ENCODE peak calls at places on chromosomes 7 and 10, in seven cellular contexts. One of them, this sample, is unnamed.

GRCh38 chr10:100827819-100828743 is 82.7 kb downstream of the PAX2 start:
- DNase-seq in left cardiac atrium: peak
- DNase-seq in ELR: peak
- DNase-seq in NCI-H2227 treated with DMSO at 0.1 percent for 48 hours: no peak
- DNase-seq in Panc1: no peak
- DNase-seq in stimulated activated CD4-positive, alpha-beta T cell treated with anti-CD3 and anti-CD28 coated beads, Interleukin-15, amount 100 ng/mL, for 48 hours: peak
- DNase-seq in smooth muscle cell of the brain vasculature: no peak
- DNase-seq in this sample: no peak

GRCh38 chr7:57071-57470 is 135.3 kb upstream of the FAM20C start:
- DNase-seq in left cardiac atrium: peak
- DNase-seq in ELR: no peak
- DNase-seq in NCI-H2227 treated with DMSO at 0.1 percent for 48 hours: no peak
- DNase-seq in Panc1: no peak
- DNase-seq in stimulated activated CD4-positive, alpha-beta T cell treated with anti-CD3 and anti-CD28 coated beads, Interleukin-15, amount 100 ng/mL, for 48 hours: no peak
- DNase-seq in smooth muscle cell of the brain vasculature: no peak
- DNase-seq in this sample: no peak

GRCh38 chr7:113085781-113086390 is 741 bp downstream of the GPR85 start:
- DNase-seq in left cardiac atrium: no peak
- DNase-seq in ELR: peak
- DNase-seq in NCI-H2227 treated with DMSO at 0.1 percent for 48 hours: peak
- DNase-seq in Panc1: no peak
- DNase-seq in stimulated activated CD4-positive, alpha-beta T cell treated with anti-CD3 and anti-CD28 coated beads, Interleukin-15, amount 100 ng/mL, for 48 hours: no peak
- DNase-seq in smooth muscle cell of the brain vasculature: no peak
- DNase-seq in this sample: no peak

GRCh38 chr10:1094112-1095057 is 38.2 kb downstream of the WDR37 start:
- DNase-seq in left cardiac atrium: no peak
- DNase-seq in ELR: no peak
- DNase-seq in NCI-H2227 treated with DMSO at 0.1 percent for 48 hours: no peak
- DNase-seq in Panc1: no peak
- DNase-seq in stimulated activated CD4-positive, alpha-beta T cell treated with anti-CD3 and anti-CD28 coated beads, Interleukin-15, amount 100 ng/mL, for 48 hours: peak
- DNase-seq in smooth muscle cell of the brain vasculature: no peak
- DNase-seq in this sample: no peak

GRCh38 chr7:109611656-109612055 is 1042.0 kb downstream of the DNAJB9 start:
- DNase-seq in left cardiac atrium: no peak
- DNase-seq in ELR: no peak
- DNase-seq in NCI-H2227 treated with DMSO at 0.1 percent for 48 hours: no peak
- DNase-seq in Panc1: no peak
- DNase-seq in stimulated activated CD4-positive, alpha-beta T cell treated with anti-CD3 and anti-CD28 coated beads, Interleukin-15, amount 100 ng/mL, for 48 hours: no peak
- DNase-seq in smooth muscle cell of the brain vasculature: no peak
- DNase-seq in this sample: no peak

GRCh38 chr7:44988718-44989117 is 9.9 kb upstream of the MYO1G start:
- DNase-seq in left cardiac atrium: no peak
- DNase-seq in ELR: peak
- DNase-seq in NCI-H2227 treated with DMSO at 0.1 percent for 48 hours: no peak
- DNase-seq in Panc1: no peak
- DNase-seq in stimulated activated CD4-positive, alpha-beta T cell treated with anti-CD3 and anti-CD28 coated beads, Interleukin-15, amount 100 ng/mL, for 48 hours: no peak
- DNase-seq in smooth muscle cell of the brain vasculature: no peak
- DNase-seq in this sample: no peak

GRCh38 chr10:103333934-103334520 is 16.9 kb downstream of the PCGF6 start:
- DNase-seq in left cardiac atrium: no peak
- DNase-seq in ELR: peak
- DNase-seq in NCI-H2227 treated with DMSO at 0.1 percent for 48 hours: peak
- DNase-seq in Panc1: no peak
- DNase-seq in stimulated activated CD4-positive, alpha-beta T cell treated with anti-CD3 and anti-CD28 coated beads, Interleukin-15, amount 100 ng/mL, for 48 hours: no peak
- DNase-seq in smooth muscle cell of the brain vasculature: no peak
- DNase-seq in this sample: no peak

GRCh38 chr10:80520661-80521488 is 16.8 kb upstream of the SH2D4B start:
- DNase-seq in left cardiac atrium: no peak
- DNase-seq in ELR: no peak
- DNase-seq in NCI-H2227 treated with DMSO at 0.1 percent for 48 hours: no peak
- DNase-seq in Panc1: no peak
- DNase-seq in stimulated activated CD4-positive, alpha-beta T cell treated with anti-CD3 and anti-CD28 coated beads, Interleukin-15, amount 100 ng/mL, for 48 hours: no peak
- DNase-seq in smooth muscle cell of the brain vasculature: no peak
- DNase-seq in this sample: no peak

GRCh38 chr7:7183833-7184463 is 1.6 kb downstream of the C1GALT1 start:
- DNase-seq in left cardiac atrium: no peak
- DNase-seq in ELR: peak
- DNase-seq in NCI-H2227 treated with DMSO at 0.1 percent for 48 hours: no peak
- DNase-seq in Panc1: no peak
- DNase-seq in stimulated activated CD4-positive, alpha-beta T cell treated with anti-CD3 and anti-CD28 coated beads, Interleukin-15, amount 100 ng/mL, for 48 hours: no peak
- DNase-seq in smooth muscle cell of the brain vasculature: no peak
- DNase-seq in this sample: no peak

GRCh38 chr10:62057359-62057758 is 155.9 kb downstream of the ARID5B start:
- DNase-seq in left cardiac atrium: no peak
- DNase-seq in ELR: no peak
- DNase-seq in NCI-H2227 treated with DMSO at 0.1 percent for 48 hours: no peak
- DNase-seq in Panc1: no peak
- DNase-seq in stimulated activated CD4-positive, alpha-beta T cell treated with anti-CD3 and anti-CD28 coated beads, Interleukin-15, amount 100 ng/mL, for 48 hours: no peak
- DNase-seq in smooth muscle cell of the brain vasculature: no peak
- DNase-seq in this sample: no peak

GRCh38 chr10:110834622-110835219 is 37.0 kb upstream of the PDCD4 start:
- DNase-seq in left cardiac atrium: peak
- DNase-seq in ELR: no peak
- DNase-seq in NCI-H2227 treated with DMSO at 0.1 percent for 48 hours: peak
- DNase-seq in Panc1: no peak
- DNase-seq in stimulated activated CD4-positive, alpha-beta T cell treated with anti-CD3 and anti-CD28 coated beads, Interleukin-15, amount 100 ng/mL, for 48 hours: no peak
- DNase-seq in smooth muscle cell of the brain vasculature: no peak
- DNase-seq in this sample: no peak

GRCh38 chr7:69412331-69413146 is 185.7 kb upstream of the AUTS2 start:
- DNase-seq in left cardiac atrium: peak
- DNase-seq in ELR: peak
- DNase-seq in NCI-H2227 treated with DMSO at 0.1 percent for 48 hours: no peak
- DNase-seq in Panc1: peak
- DNase-seq in stimulated activated CD4-positive, alpha-beta T cell treated with anti-CD3 and anti-CD28 coated beads, Interleukin-15, amount 100 ng/mL, for 48 hours: peak
- DNase-seq in smooth muscle cell of the brain vasculature: no peak
- DNase-seq in this sample: no peak

GRCh38 chr10:86340176-86340990 is 26.2 kb downstream of the GRID1 start:
- DNase-seq in left cardiac atrium: no peak
- DNase-seq in ELR: no peak
- DNase-seq in NCI-H2227 treated with DMSO at 0.1 percent for 48 hours: no peak
- DNase-seq in Panc1: no peak
- DNase-seq in stimulated activated CD4-positive, alpha-beta T cell treated with anti-CD3 and anti-CD28 coated beads, Interleukin-15, amount 100 ng/mL, for 48 hours: no peak
- DNase-seq in smooth muscle cell of the brain vasculature: no peak
- DNase-seq in this sample: no peak

GRCh38 chr10:110901954-110902819 is 16.8 kb downstream of the BBIP1 start:
- DNase-seq in left cardiac atrium: no peak
- DNase-seq in ELR: peak
- DNase-seq in NCI-H2227 treated with DMSO at 0.1 percent for 48 hours: no peak
- DNase-seq in Panc1: no peak
- DNase-seq in stimulated activated CD4-positive, alpha-beta T cell treated with anti-CD3 and anti-CD28 coated beads, Interleukin-15, amount 100 ng/mL, for 48 hours: no peak
- DNase-seq in smooth muscle cell of the brain vasculature: no peak
- DNase-seq in this sample: no peak

GRCh38 chr10:119644215-119644826 is 6.9 kb upstream of the BAG3 start:
- DNase-seq in left cardiac atrium: no peak
- DNase-seq in ELR: no peak
- DNase-seq in NCI-H2227 treated with DMSO at 0.1 percent for 48 hours: no peak
- DNase-seq in Panc1: no peak
- DNase-seq in stimulated activated CD4-positive, alpha-beta T cell treated with anti-CD3 and anti-CD28 coated beads, Interleukin-15, amount 100 ng/mL, for 48 hours: no peak
- DNase-seq in smooth muscle cell of the brain vasculature: no peak
- DNase-seq in this sample: no peak

GRCh38 chr10:18043148-18043547 is 91.4 kb downstream of the SLC39A12 start:
- DNase-seq in left cardiac atrium: no peak
- DNase-seq in ELR: peak
- DNase-seq in NCI-H2227 treated with DMSO at 0.1 percent for 48 hours: no peak
- DNase-seq in Panc1: no peak
- DNase-seq in stimulated activated CD4-positive, alpha-beta T cell treated with anti-CD3 and anti-CD28 coated beads, Interleukin-15, amount 100 ng/mL, for 48 hours: no peak
- DNase-seq in smooth muscle cell of the brain vasculature: no peak
- DNase-seq in this sample: no peak

GRCh38 chr10:96863922-96864543 is 31.9 kb downstream of the LCOR start:
- DNase-seq in left cardiac atrium: no peak
- DNase-seq in ELR: peak
- DNase-seq in NCI-H2227 treated with DMSO at 0.1 percent for 48 hours: no peak
- DNase-seq in Panc1: peak
- DNase-seq in stimulated activated CD4-positive, alpha-beta T cell treated with anti-CD3 and anti-CD28 coated beads, Interleukin-15, amount 100 ng/mL, for 48 hours: no peak
- DNase-seq in smooth muscle cell of the brain vasculature: no peak
- DNase-seq in this sample: peak

GRCh38 chr7:21903074-21903786 is 42.5 kb downstream of the CDCA7L start:
- DNase-seq in left cardiac atrium: no peak
- DNase-seq in ELR: peak
- DNase-seq in NCI-H2227 treated with DMSO at 0.1 percent for 48 hours: no peak
- DNase-seq in Panc1: no peak
- DNase-seq in stimulated activated CD4-positive, alpha-beta T cell treated with anti-CD3 and anti-CD28 coated beads, Interleukin-15, amount 100 ng/mL, for 48 hours: no peak
- DNase-seq in smooth muscle cell of the brain vasculature: no peak
- DNase-seq in this sample: no peak

GRCh38 chr10:98382691-98383101 is 32.3 kb downstream of the PYROXD2 start:
- DNase-seq in left cardiac atrium: no peak
- DNase-seq in ELR: no peak
- DNase-seq in NCI-H2227 treated with DMSO at 0.1 percent for 48 hours: no peak
- DNase-seq in Panc1: no peak
- DNase-seq in stimulated activated CD4-positive, alpha-beta T cell treated with anti-CD3 and anti-CD28 coated beads, Interleukin-15, amount 100 ng/mL, for 48 hours: no peak
- DNase-seq in smooth muscle cell of the brain vasculature: no peak
- DNase-seq in this sample: no peak

GRCh38 chr7:44454348-44454747 is 36.1 kb downstream of the NUDCD3 start:
- DNase-seq in left cardiac atrium: no peak
- DNase-seq in ELR: no peak
- DNase-seq in NCI-H2227 treated with DMSO at 0.1 percent for 48 hours: no peak
- DNase-seq in Panc1: no peak
- DNase-seq in stimulated activated CD4-positive, alpha-beta T cell treated with anti-CD3 and anti-CD28 coated beads, Interleukin-15, amount 100 ng/mL, for 48 hours: no peak
- DNase-seq in smooth muscle cell of the brain vasculature: no peak
- DNase-seq in this sample: no peak

GRCh38 chr7:82247814-82248433 is 195.7 kb downstream of the CACNA2D1 start:
- DNase-seq in left cardiac atrium: no peak
- DNase-seq in ELR: peak
- DNase-seq in NCI-H2227 treated with DMSO at 0.1 percent for 48 hours: peak
- DNase-seq in Panc1: no peak
- DNase-seq in stimulated activated CD4-positive, alpha-beta T cell treated with anti-CD3 and anti-CD28 coated beads, Interleukin-15, amount 100 ng/mL, for 48 hours: no peak
- DNase-seq in smooth muscle cell of the brain vasculature: no peak
- DNase-seq in this sample: no peak

GRCh38 chr10:14022052-14022451 is 308.7 kb downstream of the FRMD4A start:
- DNase-seq in left cardiac atrium: no peak
- DNase-seq in ELR: no peak
- DNase-seq in NCI-H2227 treated with DMSO at 0.1 percent for 48 hours: no peak
- DNase-seq in Panc1: no peak
- DNase-seq in stimulated activated CD4-positive, alpha-beta T cell treated with anti-CD3 and anti-CD28 coated beads, Interleukin-15, amount 100 ng/mL, for 48 hours: no peak
- DNase-seq in smooth muscle cell of the brain vasculature: no peak
- DNase-seq in this sample: no peak

GRCh38 chr7:83271212-83272099 is 108.8 kb upstream of the PCLO start:
- DNase-seq in left cardiac atrium: no peak
- DNase-seq in ELR: peak
- DNase-seq in NCI-H2227 treated with DMSO at 0.1 percent for 48 hours: peak
- DNase-seq in Panc1: peak
- DNase-seq in stimulated activated CD4-positive, alpha-beta T cell treated with anti-CD3 and anti-CD28 coated beads, Interleukin-15, amount 100 ng/mL, for 48 hours: no peak
- DNase-seq in smooth muscle cell of the brain vasculature: peak
- DNase-seq in this sample: peak

GRCh38 chr7:128311-129080 is 63.9 kb upstream of the FAM20C start:
- DNase-seq in left cardiac atrium: no peak
- DNase-seq in ELR: no peak
- DNase-seq in NCI-H2227 treated with DMSO at 0.1 percent for 48 hours: no peak
- DNase-seq in Panc1: no peak
- DNase-seq in stimulated activated CD4-positive, alpha-beta T cell treated with anti-CD3 and anti-CD28 coated beads, Interleukin-15, amount 100 ng/mL, for 48 hours: no peak
- DNase-seq in smooth muscle cell of the brain vasculature: no peak
- DNase-seq in this sample: no peak

GRCh38 chr10:30118590-30118989 is 59.2 kb upstream of the JCAD start:
- DNase-seq in left cardiac atrium: no peak
- DNase-seq in ELR: no peak
- DNase-seq in NCI-H2227 treated with DMSO at 0.1 percent for 48 hours: no peak
- DNase-seq in Panc1: no peak
- DNase-seq in stimulated activated CD4-positive, alpha-beta T cell treated with anti-CD3 and anti-CD28 coated beads, Interleukin-15, amount 100 ng/mL, for 48 hours: no peak
- DNase-seq in smooth muscle cell of the brain vasculature: no peak
- DNase-seq in this sample: no peak

GRCh38 chr10:21993360-21994001 is 10.0 kb downstream of the DNAJC1 start:
- DNase-seq in left cardiac atrium: no peak
- DNase-seq in ELR: peak
- DNase-seq in NCI-H2227 treated with DMSO at 0.1 percent for 48 hours: peak
- DNase-seq in Panc1: no peak
- DNase-seq in stimulated activated CD4-positive, alpha-beta T cell treated with anti-CD3 and anti-CD28 coated beads, Interleukin-15, amount 100 ng/mL, for 48 hours: no peak
- DNase-seq in smooth muscle cell of the brain vasculature: no peak
- DNase-seq in this sample: no peak

GRCh38 chr7:71682841-71683341 is 550.9 kb downstream of the GALNT17 start:
- DNase-seq in left cardiac atrium: no peak
- DNase-seq in ELR: no peak
- DNase-seq in NCI-H2227 treated with DMSO at 0.1 percent for 48 hours: no peak
- DNase-seq in Panc1: no peak
- DNase-seq in stimulated activated CD4-positive, alpha-beta T cell treated with anti-CD3 and anti-CD28 coated beads, Interleukin-15, amount 100 ng/mL, for 48 hours: no peak
- DNase-seq in smooth muscle cell of the brain vasculature: no peak
- DNase-seq in this sample: no peak

GRCh38 chr10:84178387-84178697 is 4.7 kb downstream of the GPR15LG start:
- DNase-seq in left cardiac atrium: no peak
- DNase-seq in ELR: no peak
- DNase-seq in NCI-H2227 treated with DMSO at 0.1 percent for 48 hours: no peak
- DNase-seq in Panc1: no peak
- DNase-seq in stimulated activated CD4-positive, alpha-beta T cell treated with anti-CD3 and anti-CD28 coated beads, Interleukin-15, amount 100 ng/mL, for 48 hours: no peak
- DNase-seq in smooth muscle cell of the brain vasculature: no peak
- DNase-seq in this sample: no peak

GRCh38 chr7:158612546-158612945 is 24.9 kb upstream of the PTPRN2 start:
- DNase-seq in left cardiac atrium: no peak
- DNase-seq in ELR: no peak
- DNase-seq in NCI-H2227 treated with DMSO at 0.1 percent for 48 hours: no peak
- DNase-seq in Panc1: no peak
- DNase-seq in stimulated activated CD4-positive, alpha-beta T cell treated with anti-CD3 and anti-CD28 coated beads, Interleukin-15, amount 100 ng/mL, for 48 hours: no peak
- DNase-seq in smooth muscle cell of the brain vasculature: no peak
- DNase-seq in this sample: no peak